ENCODE peak calls at places on chromosome 17, in four cellular contexts. L is HFFc6, V is HTR-8/SVneo, K is uterus. T is an unnamed sample.

GRCh38 chr17:52762794-52763167 is 604.3 kb upstream of the CA10 start:
- DNase-seq in K (no peak), L (no peak), V (no peak), T (no peak)

GRCh38 chr17:17783121-17783824 is 53.5 kb downstream of the SREBF1 start:
- DNase-seq in L (no peak), V (no peak), K (peak; percentile 73), T (peak; percentile 50)

GRCh38 chr17:11598274-11599221 is at the start of gene DNAH9:
- DNase-seq in V (no peak), K (peak; percentile 99), L (no peak), T (no peak)

GRCh38 chr17:78082988-78083387 is 45.6 kb downstream of the TMC6 start:
- DNase-seq in V (no peak), L (no peak), K (no peak), T (no peak)

GRCh38 chr17:9022553-9023388 is 1.5 kb downstream of the NTN1 start:
- DNase-seq in K (no peak), L (no peak), V (no peak), T (no peak)

GRCh38 chr17:77827461-77827968 is 131.0 kb upstream of the TNRC6C start:
- DNase-seq in L (no peak), K (no peak), V (no peak), T (no peak)

GRCh38 chr17:39927101-39927927 is at the start of the genes LRRC3C and ORMDL3:
- DNase-seq in L (peak; percentile 89), K (peak; percentile 94), V (peak; percentile 93), T (peak; percentile 92)

GRCh38 chr17:47742319-47743181 is 9.5 kb downstream of the TBX21 start:
- DNase-seq in K (no peak), V (no peak), L (no peak), T (peak; percentile 69)

GRCh38 chr17:28763804-28764266 is 20.0 kb downstream of the TRAF4 start:
- DNase-seq in V (peak; percentile 79), K (peak; percentile 85), L (peak; percentile 72), T (peak; percentile 84)

GRCh38 chr17:45048795-45049563 is 2.5 kb downstream of the DCAKD start:
- DNase-seq in K (no peak), V (no peak), L (no peak), T (no peak)

GRCh38 chr17:70375406-70375805 is 206.1 kb downstream of the KCNJ2 start:
- DNase-seq in K (no peak), V (no peak), L (no peak), T (no peak)

GRCh38 chr17:1379930-1380313 is 20.1 kb downstream of the YWHAE start:
- DNase-seq in L (no peak), V (no peak), K (no peak), T (no peak)

GRCh38 chr17:61488878-61489718 is 36.9 kb downstream of the TBX4 start:
- DNase-seq in V (no peak), L (no peak), K (no peak), T (no peak)

GRCh38 chr17:83078378-83079339 is 750 bp upstream of the METRNL start:
- DNase-seq in L (no peak), V (no peak), K (no peak), T (no peak)

GRCh38 chr17:80892900-80893603 is 98.6 kb upstream of the CHMP6 start:
- DNase-seq in L (no peak), V (peak; percentile 92), K (no peak), T (peak; percentile 53)

GRCh38 chr17:57534863-57535651 is 210.0 kb downstream of the CCDC182 start:
- DNase-seq in K (no peak), V (no peak), L (no peak), T (no peak)

GRCh38 chr17:37488009-37488604 is 1.6 kb upstream of the DUSP14 start:
- DNase-seq in K (no peak), V (peak; percentile 90), L (peak; percentile 99), T (no peak)

GRCh38 chr17:50196826-50197225 is 4.6 kb downstream of the COL1A1 start:
- DNase-seq in L (peak; percentile 89), V (no peak), K (no peak), T (no peak)

GRCh38 chr17:68428498-68429172 is 28.7 kb downstream of the WIPI1 start:
- DNase-seq in K (no peak), L (no peak), V (no peak), T (no peak)

GRCh38 chr17:40346768-40347154 is 17.8 kb downstream of the GJD3 start:
- DNase-seq in L (no peak), K (peak; percentile 29), V (no peak), T (peak; percentile 54)

GRCh38 chr17:43670645-43671074 is 8.9 kb upstream of the MEOX1 start:
- DNase-seq in L (no peak), V (no peak), K (no peak), T (no peak)

GRCh38 chr17:70621593-70621992 is 452.3 kb downstream of the KCNJ2 start:
- DNase-seq in L (no peak), K (no peak), V (no peak), T (no peak)

GRCh38 chr17:2364132-2365116 is 27.1 kb downstream of the SGSM2 start:
- DNase-seq in L (no peak), K (no peak), V (no peak), T (no peak)

GRCh38 chr17:1034652-1035210 is 37.8 kb downstream of the TIMM22 start:
- DNase-seq in V (no peak), K (no peak), L (no peak), T (no peak)